ENCODE peak calls at places on chromosomes 12 and 14, in six cellular contexts. A is hepatocyte, P is upper lobe of left lung, N is tibial artery, J is lower lobe of right lung, B is mammary epithelial cell. T is an unnamed sample. For H3K27me3, the result is how much of the 10 kb centered on the place peaks cover.

GRCh38 chr14:54202288-54202687 is 194.5 kb upstream of the CDKN3 start:
- DNase-seq in A (no peak), P (no peak), N (no peak), J (no peak), B (no peak), T (no peak)

GRCh38 chr14:99229654-99230215 is 42.3 kb downstream of the BCL11B start:
- DNase-seq in A (no peak), P (no peak), N (peak), J (no peak), B (no peak), T (no peak)

GRCh38 chr12:6582959-6583358 is 14.9 kb upstream of the NOP2 start:
- DNase-seq in A (no peak), P (no peak), N (no peak), J (no peak), B (no peak), T (no peak)

GRCh38 chr14:68513838-68514610 is 278.8 kb downstream of the ZFP36L1 start:
- DNase-seq in A (no peak), P (no peak), N (no peak), J (no peak), B (peak), T (no peak)

GRCh38 chr12:93824514-93825500 is 147.6 kb downstream of the CRADD start:
- DNase-seq in A (no peak), P (no peak), N (no peak), J (no peak), B (no peak), T (no peak)

GRCh38 chr12:121124402-121125109 is 8.1 kb upstream of the P2RX7 start:
- DNase-seq in A (peak), P (no peak), N (no peak), J (no peak), B (peak), T (no peak)

GRCh38 chr14:54642950-54643695 is 76.2 kb downstream of the SAMD4A start:
- DNase-seq in A (no peak), P (no peak), N (no peak), J (no peak), B (no peak), T (no peak)

GRCh38 chr12:17381211-17381610 is 708.8 kb downstream of the RERGL start:
- DNase-seq in A (no peak), P (no peak), N (no peak), J (no peak), B (no peak), T (no peak)

GRCh38 chr12:28517101-28517500 is 326.8 kb downstream of the CCDC91 start:
- DNase-seq in A (no peak), P (no peak), N (no peak), J (no peak), B (no peak), T (no peak)

GRCh38 chr12:119061208-119061796 is 80.0 kb downstream of the SRRM4 start:
- DNase-seq in A (peak), P (peak), N (no peak), J (peak), B (peak), T (peak)

GRCh38 chr12:53174881-53175491 is 5.5 kb upstream of the ZNF740 start:
- DNase-seq in A (peak), P (peak), N (peak), J (no peak), B (no peak), T (no peak)

GRCh38 chr14:28577187-28577586 is 189.4 kb upstream of the FOXG1 start:
- DNase-seq in A (no peak), P (no peak), N (no peak), J (no peak), B (no peak), T (no peak)

GRCh38 chr12:18470251-18470650 is 208.9 kb downstream of the PIK3C2G start:
- DNase-seq in A (no peak), P (no peak), N (no peak), J (no peak), B (no peak), T (no peak)

GRCh38 chr12:8950287-8950574 is 786 bp upstream of the M6PR start:
- DNase-seq in A (no peak), P (no peak), N (no peak), J (no peak), B (no peak), T (no peak)

GRCh38 chr12:115942346-115942745 is 335.1 kb downstream of the MED13L start:
- DNase-seq in A (no peak), P (no peak), N (no peak), J (no peak), B (no peak), T (no peak)

GRCh38 chr12:101086490-101086889 is 123.5 kb downstream of the SLC5A8 start:
- DNase-seq in A (no peak), P (no peak), N (no peak), J (no peak), B (peak), T (no peak)

GRCh38 chr12:20376984-20377383 is 8.6 kb downstream of the PDE3A start:
- DNase-seq in A (no peak), P (no peak), N (no peak), J (no peak), B (no peak), T (no peak)

GRCh38 chr12:39144613-39145061 is 239.2 kb upstream of the CPNE8 start:
- DNase-seq in A (no peak), P (no peak), N (no peak), J (no peak), B (no peak), T (no peak)

GRCh38 chr12:62657363-62657632 is 190.7 kb downstream of the MON2 start:
- DNase-seq in A (no peak), P (no peak), N (no peak), J (no peak), B (no peak), T (no peak)

GRCh38 chr12:52857500-52857899 is 8.7 kb upstream of the KRT78 start:
- DNase-seq in A (no peak), P (no peak), N (no peak), J (no peak), B (peak), T (no peak)

GRCh38 chr14:99267871-99268775 is 3.9 kb downstream of the BCL11B start:
- DNase-seq in A (no peak), P (no peak), N (peak), J (no peak), B (no peak), T (no peak)

GRCh38 chr12:52181757-52182156 is 10.1 kb downstream of the KRT80 start:
- DNase-seq in A (peak), P (no peak), N (no peak), J (no peak), B (no peak), T (no peak)

GRCh38 chr12:132986885-132987225 is 688 bp downstream of the ZNF26 start:
- DNase-seq in A (no peak), P (no peak), N (no peak), J (no peak), B (peak), T (no peak)

GRCh38 chr14:77305696-77306095 is 15.0 kb downstream of the POMT2 start:
- DNase-seq in A (no peak), P (no peak), N (no peak), J (no peak), B (no peak), T (no peak)
- H3K27ac ChIP-seq in A (no peak), P (no peak), N (peak), J (no peak), B (no peak), T (no peak)

DNA sequence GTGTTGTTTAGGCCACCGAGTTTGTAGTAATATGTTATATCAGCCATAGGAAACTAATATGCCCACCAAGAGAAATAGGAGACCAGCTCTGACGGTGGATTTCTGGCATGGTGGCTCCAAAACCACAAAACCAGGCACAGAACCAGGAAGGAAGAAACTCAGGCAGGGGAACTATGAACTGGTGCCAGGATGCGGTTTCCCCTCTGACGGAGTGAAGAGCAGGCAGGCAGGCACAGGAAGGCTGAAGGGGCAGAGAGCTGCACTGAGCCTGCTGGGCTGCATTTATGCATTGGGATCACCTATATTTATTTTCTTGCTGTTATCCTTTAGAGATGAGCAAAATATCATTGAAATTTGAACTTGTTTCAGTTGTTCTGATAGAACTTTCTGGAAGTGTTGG is 479.4 kb downstream of the VRK1 start:
- DNase-seq in A (no peak), P (no peak), N (no peak), J (no peak), B (no peak), T (no peak)
- H3K27me3 ChIP-seq in A (under half), P (under half), N (under half), J (under half), B (under half), T (under half)

DNA sequence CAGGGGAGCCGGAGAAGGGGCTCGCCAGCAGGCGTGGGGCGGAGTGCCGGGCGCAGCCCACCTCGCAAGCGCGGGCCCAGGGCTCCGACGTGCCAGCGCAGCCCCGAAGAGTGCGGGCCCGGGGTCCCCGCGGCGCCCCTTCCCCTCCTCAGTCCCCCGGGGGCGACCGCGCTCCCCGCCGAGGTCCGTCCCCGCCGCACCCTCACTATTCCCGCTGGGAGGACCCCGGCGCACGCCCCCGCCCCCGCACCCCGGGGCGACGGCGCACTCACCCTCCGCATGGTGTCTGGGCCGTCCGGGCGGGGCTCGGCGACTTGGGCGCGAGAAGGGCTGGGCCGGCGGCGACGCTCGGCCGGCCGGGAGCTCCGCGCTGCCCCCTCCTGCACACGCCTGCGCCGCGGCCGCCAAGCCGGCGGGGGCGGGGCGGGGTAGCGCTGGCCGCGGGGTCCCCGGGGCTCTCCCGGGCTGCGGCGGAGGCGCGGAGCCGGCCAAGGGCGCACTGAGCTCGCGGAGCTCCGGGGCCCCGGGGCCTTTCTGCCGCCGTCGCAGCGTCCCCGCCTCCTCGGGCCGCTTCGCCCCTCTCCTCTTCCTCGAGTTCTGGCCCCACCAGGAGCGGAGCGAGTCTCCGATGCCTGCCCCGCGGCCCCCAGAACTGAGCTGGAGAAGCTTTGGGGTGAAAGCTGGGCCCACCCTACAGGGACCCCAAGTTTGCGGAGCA is 130.0 kb downstream of the NDUFA12 start:
- DNase-seq in A (peak), P (no peak), N (no peak), J (no peak), B (no peak), T (no peak)
- TF ChIP-seq CTCF in A (no peak), P (no peak), N (no peak), J (no peak), B (no peak), T (no peak)

DNA sequence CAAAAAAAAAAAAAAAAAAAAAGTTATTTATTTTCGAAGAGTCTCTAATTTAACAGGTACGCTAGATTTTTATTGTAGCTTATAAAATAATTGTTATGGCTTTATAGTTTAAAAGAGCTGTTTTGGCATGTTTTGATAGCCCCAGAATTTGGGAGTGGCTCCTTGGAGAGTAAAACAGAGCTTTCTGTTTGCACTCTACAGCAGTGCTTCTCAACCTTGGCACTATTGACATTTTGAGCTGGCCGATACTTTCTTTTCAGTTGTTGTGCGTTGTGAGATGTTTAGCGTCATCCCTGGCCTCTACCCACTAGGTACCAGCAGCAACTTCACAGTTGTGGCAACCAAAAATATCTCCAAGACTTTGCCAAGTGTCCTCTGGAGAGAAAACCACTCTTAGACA is 30.6 kb downstream of the PLBD1 start:
- DNase-seq in A (no peak), P (no peak), N (no peak), J (no peak), B (no peak), T (no peak)
- H3K27ac ChIP-seq in A (no peak), P (no peak), N (no peak), J (no peak), B (no peak), T (no peak)

DNA sequence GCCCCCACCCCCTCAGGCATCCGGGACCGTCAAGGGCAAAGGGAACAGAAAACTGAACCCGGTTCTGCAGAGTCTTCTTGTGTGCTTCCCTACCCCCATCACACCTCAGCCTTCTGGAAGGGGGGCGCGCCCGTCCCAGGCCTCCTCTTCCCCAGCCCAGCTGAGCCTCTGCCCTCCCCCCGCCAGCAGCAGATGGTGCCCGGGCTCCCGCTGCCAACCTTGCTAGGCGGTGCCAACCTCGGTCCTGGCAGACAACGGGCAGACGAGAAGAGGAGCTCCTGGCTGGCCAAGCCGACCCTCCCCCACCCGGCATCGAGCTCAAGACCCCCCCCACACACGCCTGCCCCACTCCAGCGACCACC is 8.7 kb downstream of the STAC3 start:
- DNase-seq in A (no peak), P (no peak), N (peak), J (no peak), B (no peak), T (peak)
- H3K27me3 ChIP-seq in A (half or more), P (under half), N (under half), J (half or more), B (under half), T (under half)

GRCh38 chr14:92452471-92452870 is 61.1 kb upstream of the RIN3 start:
- DNase-seq in A (no peak), P (no peak), N (no peak), J (no peak), B (no peak), T (no peak)

GRCh38 chr14:92453691-92454090 is 59.9 kb upstream of the RIN3 start:
- DNase-seq in A (no peak), P (no peak), N (no peak), J (no peak), B (no peak), T (no peak)

GRCh38 chr14:92451245-92451644 is 62.3 kb upstream of the RIN3 start:
- DNase-seq in A (no peak), P (no peak), N (peak), J (no peak), B (no peak), T (no peak)

GRCh38 chr14:92450351-92451070 is 63.1 kb upstream of the RIN3 start:
- DNase-seq in A (no peak), P (no peak), N (peak), J (no peak), B (no peak), T (no peak)

DNA sequence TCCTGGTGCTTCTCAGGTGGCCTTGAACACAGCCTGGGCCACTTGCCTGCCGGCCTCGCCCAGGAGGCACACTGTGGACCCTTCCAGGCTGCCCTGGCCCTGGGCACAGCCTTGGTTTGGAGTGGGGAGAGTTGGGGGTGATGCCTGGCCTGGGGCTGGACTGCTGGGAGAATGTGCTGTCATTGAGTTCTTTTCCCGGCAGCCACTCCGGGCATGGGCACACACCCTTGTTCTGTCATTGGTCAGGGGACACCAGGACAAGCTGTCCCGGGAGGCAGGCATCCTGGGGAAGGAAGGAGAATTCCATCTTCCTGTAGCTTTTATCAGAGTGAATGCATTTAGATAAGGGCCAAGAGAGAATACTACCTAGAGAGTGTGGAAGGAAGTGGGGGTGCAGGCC is 61.8 kb upstream of the RIN3 start:
- DNase-seq in A (no peak), P (no peak), N (peak), J (no peak), B (no peak), T (no peak)
- TF ChIP-seq CTCF in A (no peak), P (no peak), N (no peak), J (no peak), B (no peak), T (no peak)

T was measured in RWPE2.